ENCODE peak calls at places on chromosome 3, in five cellular contexts. Z is neural progenitor cell; U is endothelial cell; A is CD8-positive, alpha-beta T cell; N is progenitor cell of endocrine pancreas. C is an unnamed sample.

GRCh38 chr3:23723930-23724329 is 81.8 kb upstream of the UBE2E1 start:
- DNase-seq in Z (no peak), U (no peak), A (no peak), N (no peak), C (no peak)

GRCh38 chr3:4228295-4228694 is 74.9 kb upstream of the SETMAR start:
- DNase-seq in Z (no peak), U (no peak), A (no peak), N (no peak), C (no peak)

GRCh38 chr3:126996905-126997304 is 14.0 kb downstream of the PLXNA1 start:
- DNase-seq in Z (no peak), U (no peak), A (no peak), N (no peak), C (no peak)

GRCh38 chr3:110680365-110680909 is 391.2 kb upstream of the NECTIN3 start:
- DNase-seq in Z (no peak), U (no peak), A (no peak), N (no peak), C (no peak)

GRCh38 chr3:85939026-85939616 is 980.3 kb downstream of the CADM2 start:
- DNase-seq in Z (no peak), U (no peak), A (no peak), N (no peak), C (no peak)

GRCh38 chr3:105365536-105366301 is 990 bp upstream of the ALCAM start:
- DNase-seq in Z (peak), U (no peak), A (no peak), N (no peak), C (no peak)

GRCh38 chr3:177753498-177754155 is 556.3 kb upstream of the TBL1XR1 start:
- DNase-seq in Z (no peak), U (no peak), A (no peak), N (no peak), C (no peak)

GRCh38 chr3:127697531-127698240 is 24.9 kb downstream of the ABTB1 start:
- DNase-seq in Z (peak), U (peak), A (no peak), N (no peak), C (peak)

GRCh38 chr3:115698851-115699535 is 75.7 kb downstream of the GAP43 start:
- DNase-seq in Z (peak), U (no peak), A (no peak), N (no peak), C (no peak)

GRCh38 chr3:116661196-116661595 is 48.4 kb upstream of the TUSC7 start:
- DNase-seq in Z (no peak), U (no peak), A (no peak), N (no peak), C (no peak)

GRCh38 chr3:157865449-157865862 is 240.8 kb downstream of the SHOX2 start:
- DNase-seq in Z (peak), U (peak), A (peak), N (peak), C (peak)

GRCh38 chr3:187828571-187829452 is 83.5 kb upstream of the BCL6 start:
- DNase-seq in Z (no peak), U (no peak), A (no peak), N (no peak), C (no peak)

GRCh38 chr3:194104041-194104751 is 31.8 kb upstream of the HES1 start:
- DNase-seq in Z (peak), U (no peak), A (no peak), N (no peak), C (no peak)

GRCh38 chr3:172317984-172318383 is 130.3 kb downstream of the GHSR start:
- DNase-seq in Z (no peak), U (no peak), A (no peak), N (no peak), C (no peak)

GRCh38 chr3:171556574-171557145 is 96.5 kb upstream of the TNIK start:
- DNase-seq in Z (peak), U (no peak), A (no peak), N (no peak), C (no peak)

GRCh38 chr3:53902711-53903110 is 11.1 kb upstream of the SELENOK start:
- DNase-seq in Z (no peak), U (no peak), A (no peak), N (no peak), C (no peak)

GRCh38 chr3:53902067-53902466 is 10.4 kb upstream of the SELENOK start:
- DNase-seq in Z (no peak), U (no peak), A (no peak), N (no peak), C (no peak)

GRCh38 chr3:53900666-53901331 is 9.1 kb upstream of the SELENOK start:
- DNase-seq in Z (no peak), U (no peak), A (no peak), N (no peak), C (no peak)

GRCh38 chr3:53899730-53900129 is 8.1 kb upstream of the SELENOK start:
- DNase-seq in Z (no peak), U (no peak), A (no peak), N (no peak), C (no peak)
- TF ChIP-seq CTCF in Z (no peak), U (no peak), A (no peak), N (no peak), C (no peak)

DNA sequence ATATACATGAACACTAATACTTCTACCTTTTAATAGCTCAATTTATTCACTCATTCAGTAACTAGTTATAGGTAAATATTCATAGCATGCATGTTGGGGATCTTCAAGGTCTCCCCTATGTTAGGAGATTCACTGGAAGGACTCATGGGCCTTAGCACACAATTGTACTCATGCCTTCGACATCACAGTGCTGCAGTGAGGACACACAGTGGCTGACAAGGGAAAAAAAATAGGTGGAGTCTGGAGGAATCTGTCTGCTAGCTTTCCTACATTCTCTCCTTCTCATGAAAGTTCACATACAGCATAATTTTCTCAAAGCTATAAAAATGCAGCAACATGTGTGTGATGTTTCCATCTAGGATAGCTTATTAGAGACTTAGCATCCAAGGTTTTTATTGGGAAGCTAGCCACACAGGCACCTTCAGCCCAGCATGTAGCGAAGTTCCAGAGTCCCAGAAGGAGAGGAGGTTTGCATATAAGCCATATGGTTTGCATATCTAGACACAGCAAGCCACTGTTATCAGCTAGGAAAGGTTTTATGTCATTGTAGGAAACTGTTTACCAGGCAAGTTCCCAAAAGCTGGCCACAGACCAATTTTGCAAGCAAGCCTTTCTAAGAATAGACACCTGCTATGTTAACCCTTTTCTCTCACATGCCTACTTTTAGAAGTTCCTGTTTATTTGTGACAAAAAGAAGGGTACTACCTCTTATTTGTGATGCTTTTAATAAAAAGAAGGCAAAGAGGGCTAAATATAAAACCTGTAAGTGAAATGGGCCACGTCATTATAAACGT is 46.4 kb downstream of the MORC1 start:
- DNase-seq in Z (peak), U (no peak), A (no peak), N (no peak), C (no peak)
- TF ChIP-seq CTCF in Z (peak), U (no peak), A (no peak), N (no peak), C (no peak)

GRCh38 chr3:71927505-71928066 is 142.6 kb upstream of the PROK2 start:
- DNase-seq in Z (no peak), U (no peak), A (no peak), N (no peak), C (no peak)

GRCh38 chr3:71931930-71932329 is 147.0 kb upstream of the PROK2 start:
- DNase-seq in Z (no peak), U (no peak), A (no peak), N (no peak), C (no peak)

GRCh38 chr3:71926690-71927089 is 141.7 kb upstream of the PROK2 start:
- DNase-seq in Z (no peak), U (no peak), A (no peak), N (no peak), C (no peak)

GRCh38 chr3:71928215-71928614 is 143.3 kb upstream of the PROK2 start:
- DNase-seq in Z (no peak), U (no peak), A (no peak), N (no peak), C (no peak)

GRCh38 chr3:71930056-71930991 is 145.4 kb upstream of the PROK2 start:
- DNase-seq in Z (peak), U (peak), A (no peak), N (no peak), C (no peak)
- TF ChIP-seq CTCF in Z (peak), U (peak), A (no peak), N (peak), C (peak)

GRCh38 chr3:150547045-150547753 is 612 bp downstream of the EIF2A start:
- DNase-seq in Z (no peak), U (no peak), A (no peak), N (no peak), C (no peak)

GRCh38 chr3:150545419-150546225 is 674 bp downstream of the SERP1 start:
- DNase-seq in Z (peak), U (no peak), A (peak), N (peak), C (no peak)

GRCh38 chr3:150544726-150545125 is 1.6 kb downstream of the SERP1 start:
- DNase-seq in Z (no peak), U (no peak), A (no peak), N (no peak), C (no peak)

GRCh38 chr3:150544040-150544439 is 2.3 kb downstream of the SERP1 start:
- DNase-seq in Z (no peak), U (no peak), A (no peak), N (no peak), C (no peak)

GRCh38 chr3:150546226-150547044 is at the start of the genes EIF2A and SERP1:
- DNase-seq in Z (peak), U (peak), A (peak), N (peak), C (peak)
- TF ChIP-seq CTCF in Z (no peak), U (no peak), A (no peak), N (no peak), C (no peak)

GRCh38 chr3:42898896-42899675 is 6.9 kb upstream of the ZNF662 start:
- DNase-seq in Z (no peak), U (no peak), A (no peak), N (no peak), C (no peak)
- TF ChIP-seq CTCF in Z (no peak), U (no peak), A (no peak), N (no peak), C (no peak)

C was measured in neural crest cell.